ENCODE peak calls at places on chromosomes 2 and 18, in ten cellular contexts. One of them, this sample, is unnamed.

GRCh38 chr2:97868986-97869721 is 126.6 kb downstream of the TMEM131 start:
- DNase-seq in cardiac fibroblast: peak
- DNase-seq in PC-3: peak
- DNase-seq in endothelial cell: no peak
- DNase-seq in fibroblast of lung: peak
- DNase-seq in tibial artery: no peak
- DNase-seq in fibroblast of pulmonary artery: peak
- DNase-seq in A549: peak
- DNase-seq in neural progenitor cell: no peak
- DNase-seq in fibroblast of the aortic adventitia: peak
- DNase-seq in this sample: no peak

GRCh38 chr2:237025090-237025865 is 60.4 kb upstream of the COPS8 start:
- DNase-seq in cardiac fibroblast: peak
- DNase-seq in PC-3: peak
- DNase-seq in endothelial cell: no peak
- DNase-seq in fibroblast of lung: peak
- DNase-seq in tibial artery: peak
- DNase-seq in fibroblast of pulmonary artery: peak
- DNase-seq in A549: peak
- DNase-seq in neural progenitor cell: no peak
- DNase-seq in fibroblast of the aortic adventitia: peak
- DNase-seq in this sample: no peak

GRCh38 chr18:13136056-13136688 is 82.4 kb upstream of the LDLRAD4 start:
- DNase-seq in cardiac fibroblast: peak
- DNase-seq in PC-3: no peak
- DNase-seq in endothelial cell: no peak
- DNase-seq in fibroblast of lung: no peak
- DNase-seq in tibial artery: no peak
- DNase-seq in fibroblast of pulmonary artery: peak
- DNase-seq in A549: no peak
- DNase-seq in neural progenitor cell: peak
- DNase-seq in fibroblast of the aortic adventitia: no peak
- DNase-seq in this sample: no peak

GRCh38 chr2:233857511-233858118 is 3.3 kb upstream of the HJURP start:
- DNase-seq in cardiac fibroblast: peak
- DNase-seq in PC-3: peak
- DNase-seq in endothelial cell: peak
- DNase-seq in fibroblast of lung: no peak
- DNase-seq in tibial artery: no peak
- DNase-seq in fibroblast of pulmonary artery: peak
- DNase-seq in A549: peak
- DNase-seq in neural progenitor cell: peak
- DNase-seq in fibroblast of the aortic adventitia: no peak
- DNase-seq in this sample: no peak

GRCh38 chr2:174634130-174635014 is 36.8 kb upstream of the WIPF1 start:
- DNase-seq in cardiac fibroblast: no peak
- DNase-seq in PC-3: no peak
- DNase-seq in endothelial cell: no peak
- DNase-seq in fibroblast of lung: no peak
- DNase-seq in tibial artery: no peak
- DNase-seq in fibroblast of pulmonary artery: no peak
- DNase-seq in A549: no peak
- DNase-seq in neural progenitor cell: no peak
- DNase-seq in fibroblast of the aortic adventitia: peak
- DNase-seq in this sample: no peak

GRCh38 chr2:223880779-223881178 is 43.4 kb upstream of the AP1S3 start:
- DNase-seq in cardiac fibroblast: no peak
- DNase-seq in PC-3: no peak
- DNase-seq in endothelial cell: no peak
- DNase-seq in fibroblast of lung: no peak
- DNase-seq in tibial artery: no peak
- DNase-seq in fibroblast of pulmonary artery: no peak
- DNase-seq in A549: no peak
- DNase-seq in neural progenitor cell: no peak
- DNase-seq in fibroblast of the aortic adventitia: no peak
- DNase-seq in this sample: no peak

GRCh38 chr18:10240276-10240675 is 214.2 kb upstream of the APCDD1 start:
- DNase-seq in cardiac fibroblast: no peak
- DNase-seq in PC-3: no peak
- DNase-seq in endothelial cell: no peak
- DNase-seq in fibroblast of lung: no peak
- DNase-seq in tibial artery: no peak
- DNase-seq in fibroblast of pulmonary artery: no peak
- DNase-seq in A549: no peak
- DNase-seq in neural progenitor cell: no peak
- DNase-seq in fibroblast of the aortic adventitia: no peak
- DNase-seq in this sample: no peak

GRCh38 chr2:185806783-185807182 is 68.2 kb downstream of the FSIP2 start:
- DNase-seq in cardiac fibroblast: no peak
- DNase-seq in PC-3: no peak
- DNase-seq in endothelial cell: no peak
- DNase-seq in fibroblast of lung: no peak
- DNase-seq in tibial artery: no peak
- DNase-seq in fibroblast of pulmonary artery: no peak
- DNase-seq in A549: no peak
- DNase-seq in neural progenitor cell: no peak
- DNase-seq in fibroblast of the aortic adventitia: no peak
- DNase-seq in this sample: no peak

GRCh38 chr2:84782717-84783442 is 98.0 kb downstream of the TRABD2A start:
- DNase-seq in cardiac fibroblast: no peak
- DNase-seq in PC-3: no peak
- DNase-seq in endothelial cell: no peak
- DNase-seq in fibroblast of lung: no peak
- DNase-seq in tibial artery: no peak
- DNase-seq in fibroblast of pulmonary artery: no peak
- DNase-seq in A549: no peak
- DNase-seq in neural progenitor cell: no peak
- DNase-seq in fibroblast of the aortic adventitia: no peak
- DNase-seq in this sample: no peak

GRCh38 chr2:112920923-112921532 is 10.1 kb downstream of the IL37 start:
- DNase-seq in cardiac fibroblast: peak
- DNase-seq in PC-3: peak
- DNase-seq in endothelial cell: no peak
- DNase-seq in fibroblast of lung: no peak
- DNase-seq in tibial artery: no peak
- DNase-seq in fibroblast of pulmonary artery: peak
- DNase-seq in A549: peak
- DNase-seq in neural progenitor cell: no peak
- DNase-seq in fibroblast of the aortic adventitia: no peak
- DNase-seq in this sample: no peak

GRCh38 chr2:65991332-65991731 is 443.6 kb upstream of the MEIS1 start:
- DNase-seq in cardiac fibroblast: no peak
- DNase-seq in PC-3: peak
- DNase-seq in endothelial cell: no peak
- DNase-seq in fibroblast of lung: no peak
- DNase-seq in tibial artery: no peak
- DNase-seq in fibroblast of pulmonary artery: no peak
- DNase-seq in A549: no peak
- DNase-seq in neural progenitor cell: no peak
- DNase-seq in fibroblast of the aortic adventitia: no peak
- DNase-seq in this sample: peak

GRCh38 chr18:58221060-58221725 is 177.2 kb downstream of the NEDD4L start:
- DNase-seq in cardiac fibroblast: peak
- DNase-seq in PC-3: peak
- DNase-seq in endothelial cell: no peak
- DNase-seq in fibroblast of lung: peak
- DNase-seq in tibial artery: no peak
- DNase-seq in fibroblast of pulmonary artery: peak
- DNase-seq in A549: peak
- DNase-seq in neural progenitor cell: no peak
- DNase-seq in fibroblast of the aortic adventitia: no peak
- DNase-seq in this sample: no peak

GRCh38 chr2:2742745-2743144 is 411.7 kb upstream of the MYT1L start:
- DNase-seq in cardiac fibroblast: no peak
- DNase-seq in PC-3: no peak
- DNase-seq in endothelial cell: no peak
- DNase-seq in fibroblast of lung: no peak
- DNase-seq in tibial artery: no peak
- DNase-seq in fibroblast of pulmonary artery: peak
- DNase-seq in A549: no peak
- DNase-seq in neural progenitor cell: no peak
- DNase-seq in fibroblast of the aortic adventitia: no peak
- DNase-seq in this sample: no peak

GRCh38 chr2:133264951-133265949 is 303.0 kb downstream of the NCKAP5 start:
- DNase-seq in cardiac fibroblast: peak
- DNase-seq in PC-3: peak
- DNase-seq in endothelial cell: peak
- DNase-seq in fibroblast of lung: no peak
- DNase-seq in tibial artery: no peak
- DNase-seq in fibroblast of pulmonary artery: no peak
- DNase-seq in A549: peak
- DNase-seq in neural progenitor cell: peak
- DNase-seq in fibroblast of the aortic adventitia: peak
- DNase-seq in this sample: no peak
- TF ChIP-seq CTCF in cardiac fibroblast: no peak
- TF ChIP-seq CTCF in PC-3: no peak
- TF ChIP-seq CTCF in endothelial cell: no peak
- TF ChIP-seq CTCF in fibroblast of lung: no peak
- TF ChIP-seq CTCF in tibial artery: no peak
- TF ChIP-seq CTCF in fibroblast of pulmonary artery: no peak
- TF ChIP-seq CTCF in A549: no peak
- TF ChIP-seq CTCF in neural progenitor cell: no peak
- TF ChIP-seq CTCF in fibroblast of the aortic adventitia: no peak
- TF ChIP-seq CTCF in this sample: no peak

GRCh38 chr2:80326214-80326613 is 21.7 kb upstream of the LRRTM1 start:
- DNase-seq in cardiac fibroblast: peak
- DNase-seq in PC-3: peak
- DNase-seq in endothelial cell: no peak
- DNase-seq in fibroblast of lung: peak
- DNase-seq in tibial artery: no peak
- DNase-seq in fibroblast of pulmonary artery: peak
- DNase-seq in A549: peak
- DNase-seq in neural progenitor cell: peak
- DNase-seq in fibroblast of the aortic adventitia: peak
- DNase-seq in this sample: no peak
- TF ChIP-seq CTCF in cardiac fibroblast: peak
- TF ChIP-seq CTCF in PC-3: peak
- TF ChIP-seq CTCF in endothelial cell: peak
- TF ChIP-seq CTCF in fibroblast of lung: peak
- TF ChIP-seq CTCF in tibial artery: no peak
- TF ChIP-seq CTCF in fibroblast of pulmonary artery: peak
- TF ChIP-seq CTCF in A549: no peak
- TF ChIP-seq CTCF in neural progenitor cell: peak
- TF ChIP-seq CTCF in fibroblast of the aortic adventitia: peak
- TF ChIP-seq CTCF in this sample: peak

GRCh38 chr2:75481041-75481836 is 79.5 kb downstream of the EVA1A start:
- DNase-seq in cardiac fibroblast: peak
- DNase-seq in PC-3: peak
- DNase-seq in endothelial cell: no peak
- DNase-seq in fibroblast of lung: peak
- DNase-seq in tibial artery: no peak
- DNase-seq in fibroblast of pulmonary artery: peak
- DNase-seq in A549: peak
- DNase-seq in neural progenitor cell: peak
- DNase-seq in fibroblast of the aortic adventitia: peak
- DNase-seq in this sample: no peak
- TF ChIP-seq CTCF in cardiac fibroblast: peak
- TF ChIP-seq CTCF in PC-3: peak
- TF ChIP-seq CTCF in endothelial cell: no peak
- TF ChIP-seq CTCF in fibroblast of lung: peak
- TF ChIP-seq CTCF in tibial artery: no peak
- TF ChIP-seq CTCF in fibroblast of pulmonary artery: peak
- TF ChIP-seq CTCF in A549: peak
- TF ChIP-seq CTCF in neural progenitor cell: peak
- TF ChIP-seq CTCF in fibroblast of the aortic adventitia: peak
- TF ChIP-seq CTCF in this sample: no peak

GRCh38 chr2:30847841-30848240 is 40.6 kb upstream of the CAPN13 start:
- DNase-seq in cardiac fibroblast: no peak
- DNase-seq in PC-3: peak
- DNase-seq in endothelial cell: no peak
- DNase-seq in fibroblast of lung: no peak
- DNase-seq in tibial artery: no peak
- DNase-seq in fibroblast of pulmonary artery: no peak
- DNase-seq in A549: no peak
- DNase-seq in neural progenitor cell: no peak
- DNase-seq in fibroblast of the aortic adventitia: no peak
- DNase-seq in this sample: no peak

GRCh38 chr2:30847329-30847728 is 40.1 kb upstream of the CAPN13 start:
- DNase-seq in cardiac fibroblast: no peak
- DNase-seq in PC-3: peak
- DNase-seq in endothelial cell: no peak
- DNase-seq in fibroblast of lung: no peak
- DNase-seq in tibial artery: no peak
- DNase-seq in fibroblast of pulmonary artery: no peak
- DNase-seq in A549: no peak
- DNase-seq in neural progenitor cell: no peak
- DNase-seq in fibroblast of the aortic adventitia: no peak
- DNase-seq in this sample: no peak
- TF ChIP-seq CTCF in cardiac fibroblast: no peak
- TF ChIP-seq CTCF in PC-3: no peak
- TF ChIP-seq CTCF in endothelial cell: no peak
- TF ChIP-seq CTCF in fibroblast of lung: no peak
- TF ChIP-seq CTCF in tibial artery: no peak
- TF ChIP-seq CTCF in fibroblast of pulmonary artery: no peak
- TF ChIP-seq CTCF in A549: no peak
- TF ChIP-seq CTCF in neural progenitor cell: no peak
- TF ChIP-seq CTCF in fibroblast of the aortic adventitia: no peak
- TF ChIP-seq CTCF in this sample: no peak

GRCh38 chr18:79452991-79453645 is 57.4 kb downstream of the NFATC1 start:
- DNase-seq in cardiac fibroblast: no peak
- DNase-seq in PC-3: no peak
- DNase-seq in endothelial cell: no peak
- DNase-seq in fibroblast of lung: no peak
- DNase-seq in tibial artery: no peak
- DNase-seq in fibroblast of pulmonary artery: no peak
- DNase-seq in A549: no peak
- DNase-seq in neural progenitor cell: no peak
- DNase-seq in fibroblast of the aortic adventitia: no peak
- DNase-seq in this sample: no peak

GRCh38 chr18:79452190-79452990 is 56.7 kb downstream of the NFATC1 start:
- DNase-seq in cardiac fibroblast: no peak
- DNase-seq in PC-3: no peak
- DNase-seq in endothelial cell: no peak
- DNase-seq in fibroblast of lung: no peak
- DNase-seq in tibial artery: no peak
- DNase-seq in fibroblast of pulmonary artery: no peak
- DNase-seq in A549: no peak
- DNase-seq in neural progenitor cell: no peak
- DNase-seq in fibroblast of the aortic adventitia: no peak
- DNase-seq in this sample: no peak

GRCh38 chr18:79449551-79450288 is 54.0 kb downstream of the NFATC1 start:
- DNase-seq in cardiac fibroblast: no peak
- DNase-seq in PC-3: no peak
- DNase-seq in endothelial cell: no peak
- DNase-seq in fibroblast of lung: no peak
- DNase-seq in tibial artery: no peak
- DNase-seq in fibroblast of pulmonary artery: no peak
- DNase-seq in A549: no peak
- DNase-seq in neural progenitor cell: no peak
- DNase-seq in fibroblast of the aortic adventitia: no peak
- DNase-seq in this sample: no peak

GRCh38 chr18:79450289-79450920 is 54.7 kb downstream of the NFATC1 start:
- DNase-seq in cardiac fibroblast: no peak
- DNase-seq in PC-3: no peak
- DNase-seq in endothelial cell: no peak
- DNase-seq in fibroblast of lung: no peak
- DNase-seq in tibial artery: no peak
- DNase-seq in fibroblast of pulmonary artery: no peak
- DNase-seq in A549: no peak
- DNase-seq in neural progenitor cell: no peak
- DNase-seq in fibroblast of the aortic adventitia: no peak
- DNase-seq in this sample: no peak

GRCh38 chr18:79451237-79452125 is 55.8 kb downstream of the NFATC1 start:
- DNase-seq in cardiac fibroblast: no peak
- DNase-seq in PC-3: no peak
- DNase-seq in endothelial cell: no peak
- DNase-seq in fibroblast of lung: no peak
- DNase-seq in tibial artery: no peak
- DNase-seq in fibroblast of pulmonary artery: no peak
- DNase-seq in A549: no peak
- DNase-seq in neural progenitor cell: no peak
- DNase-seq in fibroblast of the aortic adventitia: no peak
- DNase-seq in this sample: no peak
- TF ChIP-seq CTCF in cardiac fibroblast: no peak
- TF ChIP-seq CTCF in PC-3: no peak
- TF ChIP-seq CTCF in endothelial cell: no peak
- TF ChIP-seq CTCF in fibroblast of lung: no peak
- TF ChIP-seq CTCF in tibial artery: no peak
- TF ChIP-seq CTCF in fibroblast of pulmonary artery: no peak
- TF ChIP-seq CTCF in A549: no peak
- TF ChIP-seq CTCF in neural progenitor cell: no peak
- TF ChIP-seq CTCF in fibroblast of the aortic adventitia: no peak
- TF ChIP-seq CTCF in this sample: no peak